ENCODE peak calls at places on chromosome 12, in eight cellular contexts. N is Peyer's patch, S is tibial artery, V is neural progenitor cell, R is heart left ventricle, T is IMR-90, C is astrocyte, F is body of pancreas. L is an unnamed sample. For H3K4me1, the result is how much of the 10 kb centered on the place peaks cover.

GRCh38 chr12:58443981-58444371 is 476.3 kb downstream of the LRIG3 start:
- DNase-seq in N (no peak), C (peak), F (no peak), V (no peak), S (no peak), R (no peak), T (peak), L (no peak)

GRCh38 chr12:96427269-96427729 is 27.1 kb upstream of the CDK17 start:
- DNase-seq in N (peak), F (peak), C (peak), V (peak), T (peak), R (peak), S (peak), L (peak)

GRCh38 chr12:124037341-124037740 is 64.3 kb downstream of the ZNF664 start:
- DNase-seq in N (no peak), F (no peak), R (no peak), C (no peak), V (no peak), S (no peak), T (no peak), L (no peak)

GRCh38 chr12:24133385-24133784 is 183.9 kb upstream of the SOX5 start:
- DNase-seq in S (no peak), C (no peak), V (peak), R (no peak), F (no peak), T (no peak), N (no peak), L (no peak)

GRCh38 chr12:130220361-130220760 is 58.1 kb downstream of the FZD10 start:
- DNase-seq in N (no peak), R (no peak), V (peak), C (no peak), S (no peak), F (no peak), T (no peak), L (no peak)

GRCh38 chr12:45192041-45192695 is 23.7 kb upstream of the ANO6 start:
- DNase-seq in V (peak), S (no peak), T (peak), C (peak), F (no peak), N (no peak), R (no peak), L (no peak)

GRCh38 chr12:92140919-92141536 is 4.6 kb downstream of the BTG1 start:
- DNase-seq in S (no peak), C (no peak), N (no peak), V (no peak), T (no peak), F (no peak), R (no peak), L (no peak)

GRCh38 chr12:6327591-6328041 is 14.3 kb downstream of the TNFRSF1A start:
- DNase-seq in C (no peak), R (peak), N (no peak), V (no peak), S (no peak), T (no peak), F (no peak), L (no peak)

GRCh38 chr12:22692964-22693555 is 68.1 kb downstream of the ETNK1 start:
- DNase-seq in N (no peak), C (no peak), F (no peak), R (no peak), V (no peak), T (no peak), S (no peak), L (no peak)

GRCh38 chr12:109949089-109949488 is 47.1 kb downstream of the GIT2 start:
- DNase-seq in R (no peak), V (no peak), S (no peak), T (peak), F (peak), C (peak), N (peak), L (no peak)

GRCh38 chr12:125330645-125331341 is 265.6 kb downstream of the AACS start:
- DNase-seq in T (no peak), C (peak), S (peak), R (peak), F (peak), N (peak), V (peak), L (peak)

GRCh38 chr12:42961395-42961794 is 371.8 kb upstream of the PRICKLE1 start:
- DNase-seq in F (peak), N (no peak), T (peak), S (no peak), V (no peak), R (no peak), C (peak), L (no peak)

GRCh38 chr12:13573698-13574321 is 377.3 kb downstream of the EMP1 start:
- DNase-seq in T (peak), S (no peak), R (no peak), C (peak), F (no peak), V (no peak), N (no peak), L (no peak)

GRCh38 chr12:45343269-45344051 is 127.6 kb downstream of the ANO6 start:
- DNase-seq in R (peak), C (peak), T (peak), N (peak), F (no peak), V (no peak), S (no peak), L (no peak)

GRCh38 chr12:130526813-130527212 is 189.1 kb downstream of the PIWIL1 start:
- DNase-seq in T (no peak), F (no peak), R (no peak), S (no peak), C (no peak), V (peak), N (no peak), L (no peak)

GRCh38 chr12:127570793-127571360 is 696.1 kb upstream of the TMEM132C start:
- DNase-seq in V (no peak), F (no peak), T (no peak), S (no peak), N (no peak), C (no peak), R (no peak), L (no peak)

GRCh38 chr12:1582709-1583050 is 11.7 kb downstream of the FBXL14 start:
- DNase-seq in R (no peak), C (no peak), S (no peak), N (no peak), F (no peak), T (no peak), V (no peak), L (no peak)
- H3K27ac ChIP-seq in R (no peak), C (no peak), S (no peak), N (no peak), F (no peak), T (no peak), V (peak), L (no peak)

DNA sequence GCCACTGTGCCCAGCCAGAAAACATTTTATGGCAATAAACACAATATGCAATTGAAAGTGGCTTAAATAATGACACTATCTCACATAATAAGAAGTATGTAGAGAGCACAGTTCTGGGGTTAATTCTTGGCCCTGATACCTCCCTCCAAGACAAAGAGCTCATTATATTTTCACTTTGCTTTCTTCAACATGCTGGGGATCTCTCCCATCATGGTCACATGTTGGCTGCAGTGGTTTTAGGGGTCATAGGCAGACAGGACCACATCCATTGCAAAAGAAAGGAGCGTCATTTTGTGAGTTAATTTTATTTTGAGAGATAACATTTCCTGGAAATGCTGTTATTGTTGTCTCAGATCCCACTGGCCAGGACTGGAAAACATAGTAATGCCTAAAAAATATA is 8.3 kb upstream of the SLC38A2 start:
- DNase-seq in N (no peak), F (no peak), S (no peak), V (no peak), T (no peak), R (no peak), C (no peak), L (no peak)
- H3K4me1 ChIP-seq in N (under half), F (under half), S (under half), V (under half), T (under half), R (under half), C (under half), L (under half)

GRCh38 chr12:102562836-102563425 is 82.6 kb upstream of the IGF1 start:
- DNase-seq in C (no peak), R (no peak), F (no peak), S (no peak), V (no peak), T (no peak), N (no peak), L (no peak)

GRCh38 chr12:102568151-102568815 is 87.9 kb upstream of the IGF1 start:
- DNase-seq in C (peak), N (no peak), T (no peak), F (no peak), R (no peak), V (no peak), S (no peak), L (no peak)

GRCh38 chr12:102567031-102567985 is 86.9 kb upstream of the IGF1 start:
- DNase-seq in S (no peak), C (peak), R (no peak), V (no peak), T (peak), N (no peak), F (no peak), L (no peak)

GRCh38 chr12:102564026-102564425 is 83.7 kb upstream of the IGF1 start:
- DNase-seq in F (no peak), V (no peak), T (no peak), S (no peak), N (no peak), R (no peak), C (no peak), L (no peak)

GRCh38 chr12:102565555-102565954 is 85.2 kb upstream of the IGF1 start:
- DNase-seq in N (no peak), S (no peak), V (no peak), C (no peak), R (no peak), F (no peak), T (no peak), L (no peak)
- H3K27ac ChIP-seq in N (no peak), S (no peak), V (no peak), C (no peak), R (no peak), F (no peak), T (no peak), L (no peak)

DNA sequence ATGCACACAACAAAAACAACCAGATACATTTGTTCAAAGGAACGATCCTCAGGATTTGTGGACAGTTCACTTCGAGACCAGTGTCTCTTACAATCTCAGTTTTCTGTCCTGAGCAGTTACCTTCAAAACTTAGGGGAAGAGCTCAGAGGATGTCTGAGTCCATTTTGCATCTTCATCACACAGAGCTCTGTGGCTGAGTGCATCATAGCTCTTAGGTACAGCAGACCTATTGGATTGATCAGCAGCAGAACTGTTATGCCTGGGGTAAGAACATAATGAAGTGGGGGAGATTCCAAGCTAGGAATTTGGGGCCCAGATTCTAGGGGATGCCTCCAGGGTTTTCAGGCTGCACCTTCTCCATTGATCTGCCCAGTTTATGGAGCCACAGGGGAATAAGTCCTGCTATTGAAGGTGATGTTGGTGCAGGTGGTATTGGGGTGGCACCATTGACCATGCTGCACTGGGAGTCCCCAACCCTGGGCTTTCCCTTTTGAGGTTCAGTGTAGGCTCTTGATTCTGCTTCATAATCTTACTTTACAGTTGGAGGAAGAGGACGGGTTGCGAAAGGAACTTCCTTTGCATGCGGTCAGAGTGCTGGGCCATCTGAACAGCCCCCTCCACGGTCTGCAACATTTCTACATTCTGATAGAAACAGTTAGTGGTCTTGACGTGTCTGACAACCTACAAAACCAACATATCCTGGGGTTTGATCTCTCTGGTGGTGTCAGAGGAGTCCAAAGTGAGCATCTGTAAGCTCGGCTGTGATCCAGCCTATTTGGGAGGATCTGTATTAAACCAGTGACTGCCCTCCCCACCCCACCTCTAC is 112.8 kb downstream of the CHST11 start:
- DNase-seq in S (peak), F (no peak), C (no peak), R (no peak), V (no peak), N (peak), T (no peak), L (peak)
- H3K4me1 ChIP-seq in S (under half), F (under half), C (under half), R (under half), V (under half), N (under half), T (under half), L (under half)